ENCODE peak calls at places on chromosomes 2 and 18, in six cellular contexts. R is SK-N-SH, X is IMR-90, O is mesenchymal stem cell, W is fibroblast of lung, H is K562. U is an unnamed sample.

GRCh38 chr18:74534981-74535649 is 815 bp downstream of the CNDP1 start:
- DNase-seq in R (no peak), X (no peak), O (no peak), W (no peak), H (no peak), U (no peak)

GRCh38 chr2:203453858-203454451 is 81.1 kb downstream of the RAPH1 start:
- DNase-seq in R (peak), X (peak), O (peak), W (peak), H (peak), U (peak)

GRCh38 chr2:54771166-54771565 is 47.7 kb downstream of the EML6 start:
- DNase-seq in R (peak), X (peak), O (peak), W (no peak), H (no peak), U (no peak)

GRCh38 chr2:188466761-188467160 is 175.1 kb downstream of the GULP1 start:
- DNase-seq in R (no peak), X (no peak), O (peak), W (no peak), H (no peak), U (no peak)

GRCh38 chr2:29544917-29545316 is 376.5 kb downstream of the ALK start:
- DNase-seq in R (no peak), X (no peak), O (no peak), W (no peak), H (no peak), U (no peak)

GRCh38 chr2:39787950-39788349 is 8.9 kb upstream of the THUMPD2 start:
- DNase-seq in R (no peak), X (peak), O (no peak), W (no peak), H (no peak), U (no peak)

GRCh38 chr2:52794611-52795010 is 973.0 kb upstream of the CHAC2 start:
- DNase-seq in R (no peak), X (no peak), O (no peak), W (peak), H (no peak), U (no peak)

GRCh38 chr2:26532301-26533250 is 54.7 kb upstream of the OTOF start:
- DNase-seq in R (no peak), X (no peak), O (no peak), W (no peak), H (no peak), U (no peak)

GRCh38 chr2:239268082-239268481 is 132.7 kb downstream of the HDAC4 start:
- DNase-seq in R (no peak), X (no peak), O (no peak), W (no peak), H (no peak), U (no peak)

GRCh38 chr18:9029131-9029530 is 73.4 kb upstream of the NDUFV2 start:
- DNase-seq in R (no peak), X (no peak), O (no peak), W (no peak), H (no peak), U (no peak)

GRCh38 chr2:209426432-209426831 is 2.6 kb downstream of the MAP2 start:
- DNase-seq in R (peak), X (no peak), O (no peak), W (peak), H (no peak), U (peak)

GRCh38 chr2:44805391-44805790 is 136.1 kb upstream of the SIX3 start:
- DNase-seq in R (no peak), X (no peak), O (no peak), W (no peak), H (no peak), U (peak)

GRCh38 chr18:6414118-6414722 is 491 bp downstream of the L3MBTL4 start:
- DNase-seq in R (peak), X (no peak), O (peak), W (peak), H (no peak), U (peak)

GRCh38 chr2:10514743-10515142 is 66.6 kb upstream of the ODC1 start:
- DNase-seq in R (peak), X (peak), O (peak), W (peak), H (no peak), U (no peak)

GRCh38 chr2:10513201-10513600 is 65.1 kb upstream of the ODC1 start:
- DNase-seq in R (no peak), X (no peak), O (no peak), W (no peak), H (no peak), U (no peak)

GRCh38 chr2:10515887-10516286 is 67.8 kb upstream of the ODC1 start:
- DNase-seq in R (no peak), X (no peak), O (no peak), W (no peak), H (no peak), U (no peak)

GRCh38 chr2:10517351-10518043 is 69.4 kb upstream of the ODC1 start:
- DNase-seq in R (no peak), X (no peak), O (no peak), W (no peak), H (no peak), U (no peak)

DNA sequence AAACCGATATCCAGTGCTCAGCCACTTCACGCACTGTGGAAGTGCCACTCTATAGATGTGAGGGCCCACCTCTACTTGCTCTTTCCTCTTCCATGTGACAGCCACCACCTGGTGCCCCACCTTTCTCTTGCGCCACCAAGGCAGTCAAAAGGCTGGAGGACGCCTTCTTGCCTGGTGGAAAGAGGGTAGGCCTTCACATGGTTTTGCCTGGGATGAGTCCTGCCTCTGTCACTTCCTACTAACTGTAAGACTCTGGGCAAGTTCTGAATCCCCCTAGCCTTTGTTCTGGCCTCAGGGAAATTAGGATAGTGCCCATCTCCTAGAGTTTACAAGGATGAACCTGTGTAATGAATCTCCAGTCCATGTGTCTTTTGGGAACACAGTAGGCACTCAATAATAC is 66.2 kb upstream of the ODC1 start:
- DNase-seq in R (no peak), X (no peak), O (no peak), W (no peak), H (no peak), U (no peak)
- H2AFZ ChIP-seq in R (no peak), X (no peak), O (no peak), W (no peak), H (no peak), U (no peak)

DNA sequence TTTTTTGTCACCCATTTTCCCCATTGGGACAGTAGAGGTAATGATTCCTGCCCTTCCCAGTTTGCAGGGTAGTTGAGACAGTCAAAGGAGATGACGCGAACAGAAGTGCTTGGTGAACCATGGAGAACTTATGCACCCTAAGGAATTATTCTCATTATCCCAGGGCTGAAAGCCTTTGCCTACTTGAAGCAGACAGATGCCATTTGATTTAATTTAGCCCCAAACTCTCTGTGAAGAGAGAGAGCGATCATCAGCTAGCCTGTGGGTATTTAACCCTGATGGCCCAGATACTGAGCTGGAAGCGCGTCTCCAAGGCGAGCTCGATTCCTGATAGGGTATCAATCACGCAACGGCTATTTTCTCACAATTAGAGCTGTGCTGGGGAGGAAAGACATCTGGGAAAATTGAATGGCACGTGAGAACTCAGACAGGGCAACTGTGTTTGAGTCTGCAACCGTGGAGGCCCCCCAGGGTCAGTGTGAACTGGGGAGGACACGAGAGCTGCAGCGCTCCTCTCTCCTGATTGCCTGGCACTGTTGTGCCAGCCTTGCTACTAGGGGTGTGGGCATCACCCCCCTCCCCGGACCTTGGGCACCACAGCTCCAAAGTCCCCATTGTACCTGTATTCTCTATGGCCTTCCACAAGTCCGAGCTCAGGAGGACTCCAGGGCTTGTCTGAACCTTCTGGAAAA is 73.3 kb downstream of the CAPN13 start:
- DNase-seq in R (peak), X (no peak), O (no peak), W (no peak), H (no peak), U (no peak)
- H2AFZ ChIP-seq in R (no peak), X (no peak), O (no peak), W (no peak), H (no peak), U (no peak)

DNA sequence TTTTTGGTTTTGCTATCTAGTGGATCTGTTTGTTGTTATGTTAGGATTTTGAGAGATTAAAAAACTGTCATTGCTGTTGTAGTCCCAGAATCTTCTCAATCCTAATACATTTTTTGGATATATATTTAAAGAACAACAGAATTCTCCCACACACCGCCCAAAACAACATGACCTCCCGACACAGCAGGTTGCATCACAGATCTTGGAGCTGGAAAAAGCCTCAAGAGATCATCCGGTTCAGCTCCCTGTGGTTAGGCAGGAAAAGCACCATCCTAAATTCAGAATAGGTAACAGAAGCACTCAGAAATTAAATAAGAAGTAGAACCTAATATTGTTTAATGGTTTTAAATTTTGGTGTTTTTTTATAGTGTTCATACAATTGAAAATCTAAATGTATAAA is 251.4 kb upstream of the STON1 start:
- DNase-seq in R (no peak), X (no peak), O (no peak), W (peak), H (no peak), U (peak)
- H2AFZ ChIP-seq in R (no peak), X (no peak), O (no peak), W (no peak), H (no peak), U (no peak)

GRCh38 chr2:46554381-46554780 is 75.0 kb downstream of the TMEM247 start:
- DNase-seq in R (no peak), X (no peak), O (no peak), W (peak), H (no peak), U (no peak)
- H2AFZ ChIP-seq in R (no peak), X (no peak), O (no peak), W (no peak), H (no peak), U (no peak)

DNA sequence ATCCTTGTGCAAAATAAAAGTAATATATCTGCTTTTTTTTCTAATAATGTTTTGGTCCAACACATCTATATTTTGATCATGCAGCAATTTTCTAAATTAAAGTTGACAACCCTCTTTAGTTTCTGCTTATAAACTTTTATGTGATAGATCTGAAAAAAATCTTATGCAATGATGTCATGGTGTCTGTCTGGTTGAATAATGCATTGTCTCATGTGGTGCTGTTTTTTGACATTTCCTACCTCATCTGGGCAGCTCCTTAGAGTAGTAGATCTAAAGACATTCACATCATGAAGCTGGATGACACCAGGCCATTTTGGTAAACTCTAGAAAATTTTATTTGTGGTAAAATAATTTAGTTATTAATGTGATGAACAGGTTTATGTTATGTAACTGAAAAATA is 106.8 kb upstream of the FN1 start:
- DNase-seq in R (no peak), X (no peak), O (no peak), W (no peak), H (no peak), U (no peak)
- H2AFZ ChIP-seq in R (no peak), X (no peak), O (no peak), W (no peak), H (no peak), U (no peak)

DNA sequence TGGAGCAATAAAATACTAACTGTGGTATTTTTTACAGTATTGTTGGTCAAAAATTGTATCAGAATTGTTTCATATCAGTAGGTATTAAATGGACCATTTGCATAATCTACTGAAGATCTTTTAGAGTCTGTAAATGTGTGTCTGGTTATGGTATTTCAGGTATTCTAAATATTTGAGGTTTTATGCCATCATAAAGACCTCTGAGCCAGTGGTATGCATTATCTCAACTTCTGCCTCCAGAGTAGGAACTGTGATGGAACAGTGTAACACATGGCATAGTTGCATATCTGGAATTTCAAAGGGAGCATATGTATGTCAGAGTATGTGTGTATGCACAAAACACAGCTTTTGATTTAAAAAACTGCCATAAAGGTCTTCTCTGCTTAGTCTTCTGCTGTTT is 15.4 kb downstream of the GREB1L start:
- DNase-seq in R (no peak), X (peak), O (no peak), W (no peak), H (no peak), U (no peak)
- H2AFZ ChIP-seq in R (no peak), X (no peak), O (no peak), W (no peak), H (no peak), U (no peak)

U was measured in GM23338.